ENCODE peak calls at places on chromosomes 1 and 21, in five cellular contexts. A is progenitor cell of endocrine pancreas, G is PC-9, O is BJ, H is heart right ventricle. J is an unnamed sample.

GRCh38 chr21:42233067-42233981 is 14.4 kb downstream of the ABCG1 start:
- DNase-seq in A (no peak), G (no peak), O (no peak), H (peak; percentile 75), J (peak; percentile 16)

GRCh38 chr1:209755926-209756607 is at the start of gene TRAF3IP3:
- DNase-seq in A (no peak), G (no peak), O (no peak), H (peak; percentile 21), J (no peak)

GRCh38 chr21:15034126-15034848 is 30.5 kb downstream of the NRIP1 start:
- DNase-seq in A (no peak), G (no peak), O (peak; percentile 33), H (no peak), J (no peak)

GRCh38 chr1:154481058-154481457 is 21.0 kb upstream of the TDRD10 start:
- DNase-seq in A (no peak), G (no peak), O (no peak), H (no peak), J (no peak)

GRCh38 chr1:7902478-7903084 is 38.1 kb downstream of the TNFRSF9 start:
- DNase-seq in A (peak; percentile 50), G (peak; percentile 38), O (no peak), H (peak; percentile 71), J (peak; percentile 69)

GRCh38 chr1:26949266-26949925 is 10.9 kb downstream of the KDF1 start:
- DNase-seq in A (no peak), G (no peak), O (no peak), H (peak; percentile 30), J (no peak)

GRCh38 chr1:58932820-58933598 is 149.2 kb upstream of the JUN start:
- DNase-seq in A (no peak), G (peak; percentile 97), O (no peak), H (no peak), J (peak; percentile 96)

GRCh38 chr1:184861755-184862336 is 107.2 kb upstream of the EDEM3 start:
- DNase-seq in A (no peak), G (no peak), O (no peak), H (no peak), J (no peak)

GRCh38 chr1:47618222-47618720 is 180.4 kb downstream of the FOXD2 start:
- DNase-seq in A (no peak), G (no peak), O (no peak), H (peak; percentile 2), J (no peak)

GRCh38 chr1:233327938-233328660 is 575 bp downstream of the MAP3K21 start:
- DNase-seq in A (peak; percentile 35), G (peak; percentile 61), O (no peak), H (no peak), J (peak; percentile 53)

GRCh38 chr1:110888049-110888448 is 15.1 kb downstream of the CD53 start:
- DNase-seq in A (no peak), G (no peak), O (no peak), H (no peak), J (no peak)

GRCh38 chr21:36535618-36536241 is 55.8 kb upstream of the CLDN14 start:
- DNase-seq in A (no peak), G (no peak), O (no peak), H (no peak), J (no peak)

GRCh38 chr1:63545780-63546179 is 22.5 kb downstream of the EFCAB7 start:
- DNase-seq in A (no peak), G (no peak), O (no peak), H (no peak), J (no peak)

GRCh38 chr1:214920337-214920736 is 162.2 kb upstream of the KCNK2 start:
- DNase-seq in A (no peak), G (no peak), O (no peak), H (no peak), J (no peak)

GRCh38 chr1:153534226-153534932 is 1.4 kb downstream of the S100A6 start:
- DNase-seq in A (no peak), G (no peak), O (no peak), H (no peak), J (peak; percentile 52)

GRCh38 chr1:119737040-119737682 is 25.4 kb downstream of the PHGDH start:
- DNase-seq in A (peak; percentile 37), G (no peak), O (no peak), H (peak; percentile 36), J (peak; percentile 42)

GRCh38 chr1:219031821-219032220 is 141.9 kb upstream of the LYPLAL1 start:
- DNase-seq in A (no peak), G (no peak), O (no peak), H (no peak), J (no peak)

GRCh38 chr1:236156512-236157208 is 14.3 kb downstream of the GPR137B start:
- DNase-seq in A (no peak), G (no peak), O (no peak), H (no peak), J (no peak)

GRCh38 chr1:906532-907420 is 16.9 kb upstream of the SAMD11 start:
- DNase-seq in A (peak; percentile 6), G (peak; percentile 64), O (no peak), H (peak; percentile 11), J (no peak)

GRCh38 chr1:187971851-187972250 is 1143.1 kb downstream of the PLA2G4A start:
- DNase-seq in A (no peak), G (no peak), O (no peak), H (no peak), J (no peak)

GRCh38 chr1:63662056-63662836 is 69.0 kb downstream of the PGM1 start:
- DNase-seq in A (no peak), G (peak; percentile 91), O (no peak), H (no peak), J (peak; percentile 60)

GRCh38 chr1:4527819-4528218 is 126.6 kb upstream of the AJAP1 start:
- DNase-seq in A (no peak), G (no peak), O (no peak), H (no peak), J (no peak)

GRCh38 chr1:44284184-44284583 is 70.9 kb downstream of the ERI3 start:
- DNase-seq in A (no peak), G (no peak), O (no peak), H (no peak), J (no peak)

GRCh38 chr1:38746966-38747600 is 112.5 kb downstream of the RRAGC start:
- DNase-seq in A (no peak), G (no peak), O (no peak), H (no peak), J (no peak)

GRCh38 chr1:10639301-10640078 is 157.0 kb downstream of the CASZ1 start:
- DNase-seq in A (no peak), G (no peak), O (no peak), H (no peak), J (no peak)

GRCh38 chr1:162151900-162152829 is 82.7 kb downstream of the NOS1AP start:
- DNase-seq in A (no peak), G (no peak), O (no peak), H (no peak), J (no peak)

GRCh38 chr1:17059391-17060128 is 5.7 kb upstream of the SDHB start:
- DNase-seq in A (peak; percentile 42), G (peak; percentile 75), O (peak; percentile 4), H (peak; percentile 43), J (peak; percentile 74)

GRCh38 chr21:45544449-45545235 is 2.4 kb upstream of the SLC19A1 start:
- DNase-seq in A (no peak), G (no peak), O (no peak), H (peak; percentile 3), J (no peak)

GRCh38 chr1:246608616-246609376 is 42.5 kb downstream of the CNST start:
- DNase-seq in A (no peak), G (peak; percentile 91), O (peak; percentile 74), H (peak; percentile 76), J (peak; percentile 92)

GRCh38 chr1:65793359-65793732 is 651 bp downstream of the PDE4B start:
- DNase-seq in A (no peak), G (no peak), O (no peak), H (no peak), J (no peak)

GRCh38 chr1:66505671-66506392 is 28.1 kb upstream of the SGIP1 start:
- DNase-seq in A (no peak), G (no peak), O (no peak), H (no peak), J (no peak)

DNA sequence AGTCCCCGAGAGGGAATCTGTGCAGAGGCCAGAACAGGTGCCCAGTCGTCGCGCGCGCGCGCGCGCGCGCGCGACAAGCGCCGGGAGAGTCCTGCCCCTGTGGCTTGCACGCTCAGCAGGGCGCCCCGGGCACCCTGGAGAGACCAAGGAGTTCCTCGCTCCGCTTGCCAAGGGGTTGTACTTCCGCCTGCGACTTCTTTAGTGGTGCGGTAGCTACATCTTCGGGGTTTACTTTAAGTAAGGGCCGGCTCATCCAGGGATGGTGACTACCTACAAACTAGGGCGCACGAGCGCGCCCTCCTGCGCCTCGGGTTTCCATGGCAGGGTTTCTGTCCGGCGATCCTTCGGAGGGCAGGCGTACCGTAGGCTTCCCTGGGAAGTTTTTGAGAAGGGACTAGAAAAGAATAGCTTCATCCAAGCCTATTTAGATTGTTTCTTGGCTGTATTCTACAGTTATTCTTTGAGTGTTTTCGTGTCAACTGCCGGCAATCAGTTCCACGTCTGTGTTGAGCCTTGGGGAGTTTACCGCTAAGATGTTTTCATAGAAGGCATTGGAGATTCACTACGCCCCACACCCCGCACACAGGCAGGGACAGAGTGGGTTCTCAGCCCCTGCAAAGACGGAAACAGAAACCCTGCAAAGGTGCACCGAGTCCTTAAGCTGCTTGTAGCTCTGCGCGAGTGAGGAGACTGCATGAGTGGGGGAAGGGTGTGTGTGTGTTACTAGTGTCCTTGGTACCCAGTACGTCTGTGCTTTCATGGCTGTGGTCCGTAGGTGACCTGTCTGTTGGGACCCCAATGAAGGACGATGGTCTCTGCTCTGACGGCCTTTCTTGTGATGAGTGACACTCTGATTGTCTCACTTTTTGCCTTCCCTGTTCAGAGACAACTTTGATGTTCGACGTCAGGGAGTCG is 1.7 kb downstream of the LHX4 start:
- DNase-seq in A (no peak), G (peak; percentile 57), O (no peak), H (no peak), J (peak; percentile 64)
- TF ChIP-seq CTCF in A (no peak), G (peak; percentile 25), O (peak; percentile 5), H (no peak), J (no peak)

GRCh38 chr21:31985398-31985797 is 112.6 kb downstream of the HUNK start:
- DNase-seq in A (no peak), G (no peak), O (no peak), H (no peak), J (no peak)
- TF ChIP-seq CTCF in A (no peak), G (no peak), O (no peak), H (no peak), J (no peak)

DNA sequence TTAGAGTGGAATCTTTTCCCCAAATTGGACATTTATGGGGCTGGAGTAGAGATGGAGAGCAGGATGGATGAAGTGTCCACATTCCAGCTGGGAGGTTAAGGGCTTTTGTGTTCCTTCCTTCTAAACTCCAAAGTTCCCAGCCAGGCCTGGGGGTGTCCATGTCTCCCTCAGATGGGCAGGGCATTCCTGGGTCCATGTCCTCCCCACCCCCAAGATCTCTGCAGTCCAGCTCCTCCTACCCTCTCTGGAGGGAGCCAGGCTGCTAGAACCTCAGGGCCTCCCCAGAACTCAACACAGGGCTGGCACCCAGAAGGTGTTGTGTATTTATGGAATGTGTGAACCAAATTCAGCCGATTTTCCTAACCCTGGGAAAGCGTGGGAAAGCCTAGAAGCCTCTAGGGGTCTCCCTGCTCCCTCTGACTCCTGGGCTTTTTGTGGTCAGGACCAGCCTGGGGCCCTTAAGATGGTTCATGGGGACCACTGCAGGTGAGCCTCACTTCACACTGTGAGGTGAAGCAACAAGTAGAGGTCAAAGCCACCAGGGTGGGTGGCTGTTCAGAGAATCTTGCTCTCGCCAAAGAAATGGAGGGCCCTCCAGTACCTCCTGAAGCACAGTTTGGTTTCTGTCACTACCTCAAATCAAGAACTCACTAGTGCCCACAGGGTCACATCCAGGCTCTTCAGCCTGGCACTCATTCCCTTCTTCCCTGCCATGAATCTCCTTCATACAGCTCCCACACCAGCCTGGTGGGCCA is 54.8 kb downstream of the GLIS1 start:
- DNase-seq in A (no peak), G (no peak), O (no peak), H (no peak), J (no peak)
- TF ChIP-seq CTCF in A (peak; percentile 34), G (no peak), O (peak; percentile 27), H (no peak), J (no peak)

GRCh38 chr21:29975776-29976175 is 36.0 kb upstream of the GRIK1 start:
- DNase-seq in A (no peak), G (no peak), O (no peak), H (no peak), J (no peak)
- TF ChIP-seq CTCF in A (no peak), G (no peak), O (no peak), H (no peak), J (no peak)